ENCODE peak calls at places on chromosomes 2 and 18, in five cellular contexts. J is NB4, G is dorsolateral prefrontal cortex, A is tibial nerve, U is AG10803. Z is an unnamed sample.

GRCh38 chr2:74008761-74009395 is 24.2 kb downstream of the TET3 start:
- DNase-seq in J (no peak), G (no peak), A (no peak), U (no peak), Z (peak; percentile 61)

GRCh38 chr2:201883559-201883958 is 77.2 kb downstream of the CDK15 start:
- DNase-seq in J (peak; percentile 51), G (no peak), A (no peak), U (no peak), Z (no peak)

GRCh38 chr2:196486145-196486544 is 153.4 kb upstream of the CCDC150 start:
- DNase-seq in J (no peak), G (peak; percentile 63), A (no peak), U (peak; percentile 38), Z (no peak)

GRCh38 chr2:54558188-54558975 is 102.3 kb downstream of the SPTBN1 start:
- DNase-seq in J (peak; percentile 89), G (no peak), A (no peak), U (peak; percentile 43), Z (peak; percentile 34)

GRCh38 chr2:46337208-46337994 is 40.2 kb downstream of the EPAS1 start:
- DNase-seq in J (no peak), G (no peak), A (no peak), U (peak; percentile 72), Z (no peak)

GRCh38 chr2:161990741-161991140 is 83.3 kb downstream of the DPP4 start:
- DNase-seq in J (peak; percentile 55), G (no peak), A (no peak), U (peak; percentile 89), Z (no peak)

GRCh38 chr2:128642801-128643200 is 324.1 kb upstream of the HS6ST1 start:
- DNase-seq in J (peak; percentile 26), G (no peak), A (no peak), U (no peak), Z (no peak)

GRCh38 chr18:79819064-79819725 is 21.5 kb downstream of the KCNG2 start:
- DNase-seq in J (no peak), G (no peak), A (no peak), U (no peak), Z (no peak)

GRCh38 chr18:62717059-62717849 is 1.9 kb downstream of the PHLPP1 start:
- DNase-seq in J (peak; percentile 68), G (peak; percentile 47), A (no peak), U (peak; percentile 64), Z (no peak)

GRCh38 chr2:179932786-179933185 is 71.4 kb upstream of the ZNF385B start:
- DNase-seq in J (no peak), G (no peak), A (no peak), U (peak; percentile 43), Z (no peak)

GRCh38 chr2:219591091-219591490 is 6.6 kb upstream of the STK11IP start:
- DNase-seq in J (no peak), G (no peak), A (no peak), U (no peak), Z (no peak)

GRCh38 chr2:96150007-96150406 is 4.8 kb upstream of the DUSP2 start:
- DNase-seq in J (no peak), G (no peak), A (no peak), U (no peak), Z (no peak)

GRCh38 chr18:46574740-46575108 is 82.3 kb downstream of the LOXHD1 start:
- DNase-seq in J (no peak), G (no peak), A (no peak), U (no peak), Z (no peak)

GRCh38 chr2:219453691-219454131 is 19.1 kb downstream of the SPEG start:
- DNase-seq in J (no peak), G (no peak), A (no peak), U (peak; percentile 97), Z (no peak)

GRCh38 chr2:136129601-136130000 is 11.7 kb upstream of the CXCR4 start:
- DNase-seq in J (no peak), G (no peak), A (no peak), U (no peak), Z (no peak)

GRCh38 chr2:1633092-1633721 is 111.1 kb downstream of the PXDN start:
- DNase-seq in J (no peak), G (no peak), A (no peak), U (no peak), Z (no peak)

GRCh38 chr2:208571764-208572131 is 165.2 kb downstream of the PTH2R start:
- DNase-seq in J (no peak), G (no peak), A (no peak), U (no peak), Z (no peak)

DNA sequence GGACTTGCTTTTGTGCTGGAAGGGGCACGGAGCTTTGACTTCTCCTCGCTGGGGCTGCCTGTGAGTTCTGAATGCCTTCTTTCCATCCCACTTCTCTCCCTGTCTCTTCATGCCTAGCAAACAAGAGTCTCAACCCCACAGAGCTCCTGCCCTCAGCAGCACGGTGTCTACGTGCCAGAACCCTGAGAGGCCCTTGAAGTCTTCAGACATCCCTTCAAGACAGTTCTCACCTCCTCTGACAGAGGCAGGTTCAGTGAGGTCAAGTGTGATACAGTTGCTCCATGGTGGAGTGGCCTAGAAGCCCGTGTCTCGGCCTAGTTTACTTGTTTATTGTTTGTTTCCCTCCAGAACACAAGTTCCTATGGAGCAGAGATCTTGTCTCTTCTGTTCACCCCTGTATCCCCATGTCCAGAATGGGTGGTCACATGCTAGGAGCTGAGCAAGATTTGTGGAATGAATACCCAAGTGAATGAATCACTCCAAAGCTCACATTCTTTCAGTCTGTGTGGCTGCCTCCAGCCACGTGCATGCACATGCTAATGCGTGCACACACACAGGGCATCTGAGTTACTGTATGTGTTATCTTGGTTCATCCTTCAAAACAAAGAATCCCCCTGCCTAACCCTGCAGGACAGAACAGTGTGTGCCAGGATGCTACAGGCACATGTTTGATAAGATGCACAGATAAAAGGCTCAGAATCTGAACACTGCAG is 391.7 kb downstream of the NBAS start:
- DNase-seq in J (no peak), G (no peak), A (no peak), U (peak; percentile 95), Z (no peak)
- TF ChIP-seq CTCF in J (no peak), G (no peak), A (no peak), U (no peak), Z (no peak)

GRCh38 chr2:42360493-42360889 is 526 bp downstream of the COX7A2L start:
- DNase-seq in J (peak; percentile 39), G (no peak), A (no peak), U (no peak), Z (no peak)

GRCh38 chr2:42361728-42362298 is 796 bp upstream of the COX7A2L start:
- DNase-seq in J (no peak), G (no peak), A (no peak), U (no peak), Z (no peak)

GRCh38 chr2:42359304-42359749 is 1.7 kb downstream of the COX7A2L start:
- DNase-seq in J (peak; percentile 23), G (no peak), A (no peak), U (peak; percentile 54), Z (no peak)

GRCh38 chr2:42359894-42360483 is 1.0 kb downstream of the COX7A2L start:
- DNase-seq in J (peak; percentile 85), G (no peak), A (no peak), U (peak; percentile 74), Z (no peak)

GRCh38 chr2:42360890-42361727 is at the start of gene COX7A2L:
- DNase-seq in J (peak; percentile 97), G (peak; percentile 97), A (peak; percentile 93), U (peak; percentile 96), Z (peak; percentile 90)
- TF ChIP-seq CTCF in J (peak; percentile 5), G (no peak), A (no peak), U (peak; percentile 41), Z (peak; percentile 45)

GRCh38 chr2:86201951-86202692 is 2.9 kb downstream of the MRPL35 start:
- DNase-seq in J (no peak), G (no peak), A (no peak), U (no peak), Z (no peak)
- TF ChIP-seq CTCF in J (no peak), G (no peak), A (no peak), U (no peak), Z (no peak)

DNA sequence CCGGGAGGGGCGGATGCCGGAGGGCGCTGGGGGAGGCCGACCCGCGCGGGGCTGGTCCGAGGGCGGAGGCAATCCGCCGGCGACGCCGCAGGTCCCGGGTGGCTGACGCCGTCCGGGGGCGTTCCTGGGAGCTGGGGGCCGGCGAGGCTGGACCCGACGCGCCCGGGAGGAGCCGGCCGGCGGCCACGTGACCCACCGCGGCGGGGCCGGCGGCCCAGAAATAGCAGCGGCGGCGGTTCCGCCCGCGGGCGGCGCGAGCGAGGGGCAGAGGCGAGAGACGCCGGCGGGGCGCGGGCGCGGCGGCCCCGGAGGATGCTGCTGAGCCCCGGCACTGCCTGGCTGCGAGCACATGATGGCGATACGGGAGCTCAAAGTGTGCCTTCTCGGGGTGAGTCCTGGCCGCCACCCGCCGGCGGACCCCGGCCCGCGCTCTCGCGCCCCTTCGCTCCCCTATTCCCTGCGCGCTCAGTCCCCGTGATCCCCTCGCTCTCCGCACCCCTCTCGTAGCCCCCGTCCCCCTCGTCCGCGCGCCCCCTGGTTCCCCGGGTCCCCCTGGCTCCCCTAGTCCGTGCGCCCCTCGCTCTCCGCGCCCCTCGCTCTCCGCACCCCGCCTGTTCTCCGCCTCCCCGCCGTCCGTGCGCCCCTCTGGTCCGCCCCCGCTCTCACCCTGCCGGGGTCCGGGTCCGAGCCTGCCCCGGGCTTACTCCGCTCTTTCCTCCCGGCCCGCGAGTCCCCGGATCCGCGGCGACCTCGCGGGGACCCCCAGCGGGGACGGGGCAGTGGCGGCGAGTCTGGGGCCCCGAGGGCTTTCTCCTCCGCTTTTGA is at the start of gene RAB31:
- DNase-seq in J (peak; percentile 65), G (peak; percentile 48), A (peak; percentile 59), U (peak; percentile 85), Z (no peak)
- TF ChIP-seq CTCF in J (no peak), G (no peak), A (no peak), U (no peak), Z (no peak)

GRCh38 chr2:15548974-15549373 is 12.2 kb downstream of the NBAS start:
- DNase-seq in J (no peak), G (no peak), A (no peak), U (no peak), Z (no peak)

GRCh38 chr2:15543541-15543940 is 17.6 kb downstream of the NBAS start:
- DNase-seq in J (no peak), G (no peak), A (no peak), U (no peak), Z (no peak)

GRCh38 chr2:15547100-15547499 is 14.0 kb downstream of the NBAS start:
- DNase-seq in J (no peak), G (no peak), A (no peak), U (peak; percentile 33), Z (no peak)

GRCh38 chr2:15544227-15544626 is 16.9 kb downstream of the NBAS start:
- DNase-seq in J (no peak), G (no peak), A (no peak), U (no peak), Z (no peak)

DNA sequence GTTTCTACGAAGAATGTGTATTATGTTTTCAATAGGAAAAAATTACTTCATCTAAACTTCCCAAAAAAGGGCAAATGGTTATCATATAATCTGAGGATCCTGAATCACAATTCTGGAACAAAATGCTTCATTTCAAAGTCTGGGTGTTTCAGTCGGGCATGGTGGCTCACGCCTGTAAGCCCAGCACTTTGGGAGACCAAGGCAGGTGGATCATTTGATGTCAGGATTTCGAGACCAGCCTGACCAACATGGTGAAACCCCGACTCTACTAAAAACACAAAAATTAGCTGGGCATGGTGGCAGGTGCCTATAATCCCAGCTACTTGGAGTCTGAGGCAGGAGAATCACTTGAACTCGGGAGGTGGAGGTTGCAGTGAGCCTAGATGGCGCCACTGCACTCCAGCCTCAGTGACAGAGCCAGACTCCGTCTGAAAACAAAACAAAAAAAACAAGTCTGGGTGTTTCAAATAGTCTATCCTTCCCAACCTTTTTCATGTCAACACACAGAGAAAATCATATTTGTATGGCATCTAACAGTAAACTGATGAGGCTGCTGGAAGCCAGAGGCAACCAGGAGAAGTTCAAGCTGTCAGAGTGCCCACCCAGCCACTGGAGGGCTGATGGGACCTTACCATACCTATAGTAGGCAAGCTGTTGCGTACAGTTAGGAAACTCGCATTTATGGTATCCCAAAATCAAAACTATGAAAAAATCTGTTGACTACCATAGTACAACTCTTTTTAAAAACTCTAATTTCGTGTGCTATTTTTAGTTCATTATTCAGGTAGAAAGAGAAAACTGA is 14.6 kb downstream of the NBAS start:
- DNase-seq in J (no peak), G (no peak), A (no peak), U (no peak), Z (no peak)
- TF ChIP-seq CTCF in J (peak; percentile 29), G (no peak), A (no peak), U (no peak), Z (peak; percentile 21)

Z was measured in D721Med.